ENCODE peak calls at places on chromosomes 13 and 19, in four cellular contexts. One of them, this sample, is unnamed.

GRCh38 chr13:101915755-101916107 is 463.3 kb downstream of the ITGBL1 start:
- DNase-seq in IMR-90: no peak
- DNase-seq in CD8-positive, alpha-beta T cell: no peak
- DNase-seq in AG04450: no peak
- DNase-seq in this sample: no peak

GRCh38 chr13:98512774-98513327 is 64.1 kb downstream of the STK24 start:
- DNase-seq in AG04450: no peak
- DNase-seq in IMR-90: no peak
- DNase-seq in CD8-positive, alpha-beta T cell: no peak
- DNase-seq in this sample: no peak

GRCh38 chr19:48303367-48303766 is 22.0 kb upstream of the EMP3 start:
- DNase-seq in IMR-90: no peak
- DNase-seq in CD8-positive, alpha-beta T cell: no peak
- DNase-seq in AG04450: no peak
- DNase-seq in this sample: no peak

GRCh38 chr13:103009061-103009840 is 57.0 kb downstream of the SLC10A2 start:
- DNase-seq in IMR-90: no peak
- DNase-seq in AG04450: no peak
- DNase-seq in CD8-positive, alpha-beta T cell: no peak
- DNase-seq in this sample: no peak

GRCh38 chr19:38707512-38708114 is 36.7 kb downstream of the CAPN12 start:
- DNase-seq in CD8-positive, alpha-beta T cell: no peak
- DNase-seq in AG04450: no peak
- DNase-seq in IMR-90: peak
- DNase-seq in this sample: no peak

GRCh38 chr13:111281751-111282311 is 38.6 kb upstream of the TEX29 start:
- DNase-seq in CD8-positive, alpha-beta T cell: no peak
- DNase-seq in IMR-90: peak
- DNase-seq in AG04450: peak
- DNase-seq in this sample: no peak

GRCh38 chr19:48798937-48799336 is 11.9 kb downstream of the BCAT2 start:
- DNase-seq in IMR-90: peak
- DNase-seq in AG04450: no peak
- DNase-seq in CD8-positive, alpha-beta T cell: no peak
- DNase-seq in this sample: no peak

GRCh38 chr19:13164370-13165090 is 14.3 kb downstream of the IER2 start:
- DNase-seq in AG04450: no peak
- DNase-seq in CD8-positive, alpha-beta T cell: peak
- DNase-seq in IMR-90: peak
- DNase-seq in this sample: no peak

GRCh38 chr19:54551293-54551692 is 22.3 kb upstream of the LILRA2 start:
- DNase-seq in AG04450: no peak
- DNase-seq in IMR-90: no peak
- DNase-seq in CD8-positive, alpha-beta T cell: peak
- DNase-seq in this sample: peak

GRCh38 chr19:13181747-13182388 is 31.7 kb downstream of the IER2 start:
- DNase-seq in AG04450: no peak
- DNase-seq in CD8-positive, alpha-beta T cell: peak
- DNase-seq in IMR-90: peak
- DNase-seq in this sample: peak

GRCh38 chr19:3699071-3699740 is 1.1 kb downstream of the PIP5K1C start:
- DNase-seq in CD8-positive, alpha-beta T cell: no peak
- DNase-seq in IMR-90: peak
- DNase-seq in AG04450: no peak
- DNase-seq in this sample: peak

GRCh38 chr19:13411899-13412298 is 94.4 kb downstream of the CACNA1A start:
- DNase-seq in AG04450: no peak
- DNase-seq in IMR-90: no peak
- DNase-seq in CD8-positive, alpha-beta T cell: no peak
- DNase-seq in this sample: no peak

GRCh38 chr13:83024955-83025594 is 857.2 kb downstream of the SLITRK1 start:
- DNase-seq in AG04450: no peak
- DNase-seq in CD8-positive, alpha-beta T cell: no peak
- DNase-seq in IMR-90: peak
- DNase-seq in this sample: no peak

GRCh38 chr19:4007836-4008539 is 452 bp downstream of the PIAS4 start:
- DNase-seq in CD8-positive, alpha-beta T cell: peak
- DNase-seq in AG04450: no peak
- DNase-seq in IMR-90: no peak
- DNase-seq in this sample: no peak

GRCh38 chr13:54699831-54700230 is 1671.2 kb downstream of the OLFM4 start:
- DNase-seq in IMR-90: no peak
- DNase-seq in AG04450: no peak
- DNase-seq in CD8-positive, alpha-beta T cell: no peak
- DNase-seq in this sample: no peak

GRCh38 chr13:91297503-91297902 is 50.0 kb upstream of the MIR17HG start:
- DNase-seq in CD8-positive, alpha-beta T cell: no peak
- DNase-seq in IMR-90: no peak
- DNase-seq in AG04450: no peak
- DNase-seq in this sample: no peak

GRCh38 chr13:50412046-50412617 is 396.9 kb downstream of the KCNRG start:
- DNase-seq in IMR-90: peak
- DNase-seq in CD8-positive, alpha-beta T cell: no peak
- DNase-seq in AG04450: no peak
- DNase-seq in this sample: no peak

GRCh38 chr19:38970664-38971532 is 4.6 kb downstream of the FBXO17 start:
- DNase-seq in AG04450: no peak
- DNase-seq in IMR-90: no peak
- DNase-seq in CD8-positive, alpha-beta T cell: no peak
- DNase-seq in this sample: no peak

GRCh38 chr19:15812059-15812722 is 3.3 kb downstream of the OR10H1 start:
- DNase-seq in IMR-90: no peak
- DNase-seq in AG04450: no peak
- DNase-seq in CD8-positive, alpha-beta T cell: peak
- DNase-seq in this sample: no peak
- TF ChIP-seq CTCF in IMR-90: no peak
- TF ChIP-seq CTCF in AG04450: no peak
- TF ChIP-seq CTCF in CD8-positive, alpha-beta T cell: peak
- TF ChIP-seq CTCF in this sample: peak

GRCh38 chr19:33436360-33437345 is 63.1 kb downstream of the CEBPG start:
- DNase-seq in IMR-90: no peak
- DNase-seq in CD8-positive, alpha-beta T cell: no peak
- DNase-seq in AG04450: no peak
- DNase-seq in this sample: no peak

GRCh38 chr19:33438016-33438671 is 64.6 kb downstream of the CEBPG start:
- DNase-seq in AG04450: no peak
- DNase-seq in IMR-90: peak
- DNase-seq in CD8-positive, alpha-beta T cell: no peak
- DNase-seq in this sample: no peak

GRCh38 chr19:33438987-33439781 is 65.7 kb downstream of the CEBPG start:
- DNase-seq in AG04450: no peak
- DNase-seq in IMR-90: no peak
- DNase-seq in CD8-positive, alpha-beta T cell: no peak
- DNase-seq in this sample: no peak

GRCh38 chr19:33435706-33436359 is 62.3 kb downstream of the CEBPG start:
- DNase-seq in CD8-positive, alpha-beta T cell: no peak
- DNase-seq in AG04450: no peak
- DNase-seq in IMR-90: no peak
- DNase-seq in this sample: no peak

DNA sequence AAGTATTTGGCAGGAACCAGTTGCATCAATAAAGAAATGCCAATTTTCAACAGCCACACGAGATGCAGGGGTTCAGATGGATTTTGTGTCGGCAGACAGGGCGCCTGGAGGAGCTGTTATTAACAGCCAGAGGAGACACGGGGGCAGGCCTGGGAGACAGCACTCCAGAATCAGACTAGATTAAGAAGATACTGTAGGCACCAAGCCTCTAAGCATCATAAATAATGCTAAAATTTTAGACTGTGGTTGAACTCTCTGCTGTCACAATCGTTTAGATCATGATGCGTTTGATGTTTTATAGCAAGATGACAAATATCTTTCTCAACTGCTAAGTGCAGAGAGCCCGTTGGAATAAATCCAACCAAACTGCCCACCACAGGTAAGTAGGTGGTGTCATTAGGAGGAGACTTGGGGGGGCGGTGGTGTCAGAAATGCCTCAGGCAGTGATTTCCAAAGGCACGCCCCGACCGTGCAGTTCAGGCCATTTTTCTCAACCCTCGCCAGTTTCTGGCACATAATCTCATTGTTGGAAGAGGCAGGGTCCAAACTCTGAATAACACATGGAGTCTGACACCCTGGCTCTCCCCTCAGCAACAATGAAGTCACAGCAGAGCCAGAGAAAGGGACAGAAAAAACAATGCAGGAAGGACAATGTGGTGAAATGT is 64.0 kb downstream of the CEBPG start:
- DNase-seq in CD8-positive, alpha-beta T cell: no peak
- DNase-seq in IMR-90: no peak
- DNase-seq in AG04450: no peak
- DNase-seq in this sample: no peak
- TF ChIP-seq CTCF in CD8-positive, alpha-beta T cell: no peak
- TF ChIP-seq CTCF in IMR-90: no peak
- TF ChIP-seq CTCF in AG04450: no peak
- TF ChIP-seq CTCF in this sample: no peak

DNA sequence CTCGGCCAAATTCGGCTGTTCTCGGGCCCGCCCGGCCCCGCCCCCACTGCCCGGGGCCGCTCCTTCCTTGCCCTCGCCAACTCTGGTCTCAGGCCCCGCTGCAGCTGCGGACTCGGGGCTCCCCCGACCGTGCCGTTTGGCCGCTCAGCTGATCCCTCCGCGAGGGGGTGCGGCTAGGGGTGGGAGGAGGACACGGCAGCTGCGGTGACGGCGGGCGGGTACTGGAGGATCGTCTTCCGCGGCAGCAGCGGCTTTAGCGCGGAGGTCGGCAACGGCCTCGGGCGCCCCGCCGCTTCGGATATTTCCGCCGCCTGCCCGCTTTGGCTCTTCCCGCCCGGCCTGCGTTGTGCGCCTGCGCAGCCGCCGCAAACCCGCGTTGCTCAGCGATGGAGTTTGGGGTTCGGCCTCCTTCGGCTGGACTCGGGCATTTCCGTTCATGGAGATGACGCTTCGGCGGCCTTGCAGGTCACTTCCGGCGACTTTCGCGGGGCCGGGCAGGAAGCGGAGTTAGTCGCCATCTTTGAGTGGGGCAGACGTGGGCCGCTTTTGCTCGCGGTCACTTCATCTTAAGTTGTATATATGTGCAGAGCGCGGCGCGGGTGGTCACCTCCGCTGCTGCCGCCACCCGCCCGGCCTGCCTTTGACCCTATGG is 338 bp upstream of the UBE2M start:
- DNase-seq in CD8-positive, alpha-beta T cell: peak
- DNase-seq in IMR-90: peak
- DNase-seq in AG04450: peak
- DNase-seq in this sample: peak
- TF ChIP-seq CTCF in CD8-positive, alpha-beta T cell: no peak
- TF ChIP-seq CTCF in IMR-90: no peak
- TF ChIP-seq CTCF in AG04450: no peak
- TF ChIP-seq CTCF in this sample: peak

DNA sequence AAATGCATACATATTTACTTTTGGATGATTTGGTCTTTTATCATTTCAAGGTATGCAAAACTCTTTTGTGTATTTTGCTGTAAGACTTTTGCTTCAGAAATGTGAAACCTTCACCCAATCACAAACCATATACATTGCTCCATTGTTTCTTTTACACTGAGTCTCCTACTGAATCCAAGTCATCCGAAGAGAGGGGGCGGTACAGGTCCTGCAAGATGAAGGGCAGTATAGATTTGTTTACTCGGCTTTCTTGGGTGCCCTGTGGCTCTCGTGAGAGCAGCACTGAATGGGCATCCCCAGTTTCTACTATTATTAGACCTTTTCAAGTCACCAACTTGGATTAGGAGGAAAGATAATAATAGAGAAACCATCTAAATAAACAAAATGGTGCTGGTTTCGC is 280.6 kb downstream of the DCLK1 start:
- DNase-seq in AG04450: no peak
- DNase-seq in IMR-90: no peak
- DNase-seq in CD8-positive, alpha-beta T cell: no peak
- DNase-seq in this sample: no peak
- TF ChIP-seq CTCF in AG04450: no peak
- TF ChIP-seq CTCF in IMR-90: no peak
- TF ChIP-seq CTCF in CD8-positive, alpha-beta T cell: no peak
- TF ChIP-seq CTCF in this sample: no peak

GRCh38 chr19:1084024-1084868 is 10.9 kb downstream of the POLR2E start:
- DNase-seq in IMR-90: no peak
- DNase-seq in CD8-positive, alpha-beta T cell: no peak
- DNase-seq in AG04450: no peak
- DNase-seq in this sample: no peak

GRCh38 chr19:1085053-1085658 is 10.0 kb downstream of the POLR2E start:
- DNase-seq in IMR-90: no peak
- DNase-seq in AG04450: no peak
- DNase-seq in CD8-positive, alpha-beta T cell: no peak
- DNase-seq in this sample: no peak

GRCh38 chr19:1087813-1088418 is 7.3 kb downstream of the POLR2E start:
- DNase-seq in IMR-90: no peak
- DNase-seq in AG04450: no peak
- DNase-seq in CD8-positive, alpha-beta T cell: no peak
- DNase-seq in this sample: no peak

GRCh38 chr19:1086618-1087017 is 8.6 kb downstream of the POLR2E start:
- DNase-seq in AG04450: no peak
- DNase-seq in CD8-positive, alpha-beta T cell: no peak
- DNase-seq in IMR-90: no peak
- DNase-seq in this sample: no peak

GRCh38 chr19:1085676-1086442 is 9.3 kb downstream of the POLR2E start:
- DNase-seq in CD8-positive, alpha-beta T cell: no peak
- DNase-seq in IMR-90: no peak
- DNase-seq in AG04450: no peak
- DNase-seq in this sample: no peak
- TF ChIP-seq CTCF in CD8-positive, alpha-beta T cell: no peak
- TF ChIP-seq CTCF in IMR-90: no peak
- TF ChIP-seq CTCF in AG04450: no peak
- TF ChIP-seq CTCF in this sample: no peak

DNA sequence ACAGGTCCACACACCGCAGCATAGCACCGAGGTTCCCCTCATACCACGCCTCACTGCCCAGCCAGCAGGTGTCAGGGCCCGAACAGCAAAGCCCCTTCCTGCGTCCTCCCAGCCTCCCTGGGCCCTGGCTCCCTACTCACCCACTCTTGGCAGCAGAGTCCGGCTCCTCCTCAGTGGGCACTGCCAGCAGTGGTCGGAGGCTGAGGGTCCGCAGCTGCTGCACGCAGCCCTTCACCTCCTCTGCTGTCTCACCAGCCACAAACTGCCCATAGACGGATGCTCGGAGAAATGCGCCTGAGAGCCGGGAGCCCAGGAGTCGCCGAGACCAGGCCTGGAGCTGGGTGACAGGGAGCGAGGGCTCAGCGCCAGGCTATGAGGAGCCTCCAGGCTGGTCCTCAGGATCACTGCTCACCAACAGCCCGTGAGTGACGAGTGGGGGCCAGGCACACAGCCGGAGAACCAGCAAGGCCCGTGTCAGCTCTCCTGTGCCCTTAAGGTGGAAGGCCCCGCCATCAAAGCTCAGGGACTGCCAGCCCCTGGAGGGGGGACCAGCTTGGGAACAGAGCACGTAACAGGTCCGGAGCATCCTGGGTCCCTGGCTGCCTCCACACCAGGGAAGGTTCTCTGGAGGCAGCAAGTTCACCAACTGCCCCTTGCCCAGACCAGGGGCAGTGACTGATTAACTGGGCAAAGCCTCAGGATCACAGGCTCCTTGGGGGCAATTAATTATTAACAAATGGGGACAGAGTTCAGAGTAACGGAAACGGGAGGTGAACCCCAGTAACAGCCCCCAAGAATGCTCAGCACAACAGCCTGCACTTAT is at the start of gene PRODH2:
- DNase-seq in IMR-90: no peak
- DNase-seq in AG04450: no peak
- DNase-seq in CD8-positive, alpha-beta T cell: no peak
- DNase-seq in this sample: no peak
- TF ChIP-seq CTCF in IMR-90: no peak
- TF ChIP-seq CTCF in AG04450: no peak
- TF ChIP-seq CTCF in CD8-positive, alpha-beta T cell: no peak
- TF ChIP-seq CTCF in this sample: no peak